ENCODE peak calls at places on chromosomes 13 and 19, in nine cellular contexts. S, F, T, O, Q, H, Y, V and X are unnamed samples.

GRCh38 chr13:44021422-44021821 is 141.7 kb downstream of the LACC1 start:
- DNase-seq in S (no peak), F (no peak), T (no peak), O (no peak), Q (no peak), H (no peak), Y (no peak), V (no peak), X (no peak)

GRCh38 chr13:112616586-112617381 is 28.8 kb upstream of the TUBGCP3 start:
- DNase-seq in S (no peak), F (peak), T (peak), O (no peak), Q (no peak), H (peak), Y (no peak), V (no peak), X (no peak)

GRCh38 chr19:39906283-39906682 is 28.2 kb downstream of the FCGBP start:
- DNase-seq in S (no peak), F (no peak), T (no peak), O (peak), Q (no peak), H (no peak), Y (no peak), V (no peak), X (no peak)

GRCh38 chr19:50821248-50821612 is 2.4 kb downstream of the KLK1 start:
- DNase-seq in S (no peak), F (no peak), T (no peak), O (no peak), Q (no peak), H (no peak), Y (no peak), V (no peak), X (no peak)

GRCh38 chr13:80141114-80141849 is 199.6 kb downstream of the SPRY2 start:
- DNase-seq in S (peak), F (peak), T (peak), O (no peak), Q (peak), H (peak), Y (no peak), V (no peak), X (no peak)

GRCh38 chr19:50384685-50385535 is 763 bp downstream of the POLD1 start:
- DNase-seq in S (no peak), F (peak), T (peak), O (no peak), Q (no peak), H (no peak), Y (no peak), V (no peak), X (no peak)

GRCh38 chr13:44313674-44314073 is 60.0 kb upstream of the SERP2 start:
- DNase-seq in S (no peak), F (peak), T (no peak), O (no peak), Q (no peak), H (no peak), Y (no peak), V (no peak), X (no peak)

GRCh38 chr19:17951151-17952040 is 15.5 kb upstream of the KCNN1 start:
- DNase-seq in S (no peak), F (no peak), T (no peak), O (no peak), Q (no peak), H (no peak), Y (no peak), V (no peak), X (no peak)

GRCh38 chr19:7953060-7953459 is 9.6 kb upstream of the TIMM44 start:
- DNase-seq in S (no peak), F (peak), T (no peak), O (no peak), Q (no peak), H (no peak), Y (no peak), V (no peak), X (no peak)

GRCh38 chr13:72504026-72504925 is 223.2 kb downstream of the MZT1 start:
- DNase-seq in S (no peak), F (no peak), T (no peak), O (no peak), Q (peak), H (no peak), Y (no peak), V (no peak), X (no peak)

GRCh38 chr19:29372921-29373797 is 152.6 kb upstream of the VSTM2B start:
- DNase-seq in S (no peak), F (no peak), T (peak), O (peak), Q (no peak), H (no peak), Y (no peak), V (no peak), X (no peak)

GRCh38 chr19:16359074-16359473 is 34.4 kb downstream of the KLF2 start:
- DNase-seq in S (no peak), F (no peak), T (no peak), O (no peak), Q (no peak), H (no peak), Y (no peak), V (no peak), X (no peak)

GRCh38 chr19:38035515-38036495 is 128.8 kb downstream of the SIPA1L3 start:
- DNase-seq in S (no peak), F (peak), T (peak), O (no peak), Q (no peak), H (no peak), Y (no peak), V (no peak), X (no peak)

GRCh38 chr19:28242317-28242927 is 970.5 kb downstream of the UQCRFS1 start:
- DNase-seq in S (no peak), F (peak), T (peak), O (no peak), Q (no peak), H (peak), Y (no peak), V (no peak), X (no peak)

GRCh38 chr19:4051175-4052101 is 15.3 kb downstream of the ZBTB7A start:
- DNase-seq in S (no peak), F (no peak), T (peak), O (peak), Q (no peak), H (no peak), Y (peak), V (no peak), X (no peak)

GRCh38 chr13:79070343-79070974 is 335.6 kb downstream of the RBM26 start:
- DNase-seq in S (no peak), F (no peak), T (no peak), O (no peak), Q (no peak), H (no peak), Y (no peak), V (no peak), X (no peak)

GRCh38 chr19:51599084-51599483 is 28.0 kb downstream of the ZNF175 start:
- DNase-seq in S (no peak), F (no peak), T (no peak), O (no peak), Q (no peak), H (no peak), Y (no peak), V (no peak), X (no peak)

GRCh38 chr19:46731584-46731983 is 14.3 kb upstream of the FKRP start:
- DNase-seq in S (no peak), F (no peak), T (no peak), O (no peak), Q (no peak), H (no peak), Y (no peak), V (no peak), X (no peak)

GRCh38 chr19:45195764-45196163 is 17.2 kb downstream of the BLOC1S3 start:
- DNase-seq in S (no peak), F (no peak), T (no peak), O (no peak), Q (no peak), H (no peak), Y (no peak), V (no peak), X (no peak)

GRCh38 chr13:112103971-112104872 is 37.3 kb downstream of the SOX1 start:
- DNase-seq in S (no peak), F (no peak), T (no peak), O (no peak), Q (no peak), H (no peak), Y (no peak), V (no peak), X (no peak)

GRCh38 chr19:38247126-38247525 is 9.0 kb downstream of the PPP1R14A start:
- DNase-seq in S (no peak), F (peak), T (no peak), O (no peak), Q (no peak), H (no peak), Y (no peak), V (no peak), X (no peak)

GRCh38 chr13:106159295-106160195 is 375.9 kb downstream of the EFNB2 start:
- DNase-seq in S (no peak), F (no peak), T (no peak), O (no peak), Q (no peak), H (no peak), Y (no peak), V (no peak), X (no peak)

GRCh38 chr13:46962286-46962941 is 65.6 kb upstream of the HTR2A start:
- DNase-seq in S (no peak), F (peak), T (peak), O (no peak), Q (no peak), H (peak), Y (no peak), V (no peak), X (no peak)

GRCh38 chr13:32019612-32020233 is 11.9 kb upstream of the FRY start:
- DNase-seq in S (no peak), F (peak), T (peak), O (no peak), Q (no peak), H (peak), Y (no peak), V (peak), X (peak)

GRCh38 chr19:43778651-43779050 is 2.1 kb downstream of the KCNN4 start:
- DNase-seq in S (no peak), F (no peak), T (no peak), O (no peak), Q (no peak), H (no peak), Y (no peak), V (no peak), X (no peak)

GRCh38 chr13:32737679-32738078 is 151.4 kb downstream of the PDS5B start:
- DNase-seq in S (no peak), F (no peak), T (no peak), O (no peak), Q (no peak), H (no peak), Y (no peak), V (no peak), X (no peak)